ENCODE peak calls at places on chromosomes 3 and 15, in ten cellular contexts. One of them, this sample, is unnamed.

GRCh38 chr15:31554261-31554660 is 227.6 kb downstream of the KLF13 start:
- DNase-seq in adrenal gland: peak; percentile 45
- DNase-seq in ovary: peak; percentile 51
- DNase-seq in cardiac fibroblast: peak; percentile 91
- DNase-seq in stomach: no peak
- DNase-seq in kidney: peak; percentile 81
- DNase-seq in H7: no peak
- DNase-seq in BJ: peak; percentile 34
- DNase-seq in keratinocyte: peak; percentile 30
- DNase-seq in Peyer's patch: no peak
- DNase-seq in this sample: peak; percentile 69

GRCh38 chr3:106397004-106397403 is 528.2 kb upstream of the CBLB start:
- DNase-seq in adrenal gland: no peak
- DNase-seq in ovary: no peak
- DNase-seq in cardiac fibroblast: no peak
- DNase-seq in stomach: no peak
- DNase-seq in kidney: no peak
- DNase-seq in H7: peak; percentile 3
- DNase-seq in BJ: no peak
- DNase-seq in keratinocyte: no peak
- DNase-seq in Peyer's patch: no peak
- DNase-seq in this sample: no peak

GRCh38 chr15:66774001-66774814 is 72.2 kb downstream of the SMAD6 start:
- DNase-seq in adrenal gland: peak; percentile 82
- DNase-seq in ovary: peak; percentile 91
- DNase-seq in cardiac fibroblast: peak; percentile 77
- DNase-seq in stomach: peak; percentile 92
- DNase-seq in kidney: peak; percentile 95
- DNase-seq in H7: peak; percentile 97
- DNase-seq in BJ: no peak
- DNase-seq in keratinocyte: peak; percentile 25
- DNase-seq in Peyer's patch: peak; percentile 44
- DNase-seq in this sample: peak; percentile 91

GRCh38 chr3:99931059-99931458 is 113.4 kb downstream of the CMSS1 start:
- DNase-seq in adrenal gland: no peak
- DNase-seq in ovary: no peak
- DNase-seq in cardiac fibroblast: no peak
- DNase-seq in stomach: no peak
- DNase-seq in kidney: no peak
- DNase-seq in H7: no peak
- DNase-seq in BJ: no peak
- DNase-seq in keratinocyte: no peak
- DNase-seq in Peyer's patch: no peak
- DNase-seq in this sample: no peak

GRCh38 chr3:128701342-128702212 is 24.4 kb upstream of the RAB7A start:
- DNase-seq in adrenal gland: no peak
- DNase-seq in ovary: no peak
- DNase-seq in cardiac fibroblast: no peak
- DNase-seq in stomach: no peak
- DNase-seq in kidney: no peak
- DNase-seq in H7: peak; percentile 27
- DNase-seq in BJ: no peak
- DNase-seq in keratinocyte: no peak
- DNase-seq in Peyer's patch: no peak
- DNase-seq in this sample: no peak

GRCh38 chr15:28943146-28943545 is 57.4 kb downstream of the APBA2 start:
- DNase-seq in adrenal gland: no peak
- DNase-seq in ovary: no peak
- DNase-seq in cardiac fibroblast: no peak
- DNase-seq in stomach: peak; percentile 7
- DNase-seq in kidney: no peak
- DNase-seq in H7: no peak
- DNase-seq in BJ: no peak
- DNase-seq in keratinocyte: no peak
- DNase-seq in Peyer's patch: no peak
- DNase-seq in this sample: no peak

GRCh38 chr3:141231923-141232861 is 567 bp downstream of the PXYLP1 start:
- DNase-seq in adrenal gland: no peak
- DNase-seq in ovary: peak; percentile 46
- DNase-seq in cardiac fibroblast: no peak
- DNase-seq in stomach: peak; percentile 66
- DNase-seq in kidney: peak; percentile 88
- DNase-seq in H7: peak; percentile 83
- DNase-seq in BJ: no peak
- DNase-seq in keratinocyte: no peak
- DNase-seq in Peyer's patch: peak; percentile 31
- DNase-seq in this sample: peak; percentile 65

GRCh38 chr15:96428742-96429141 is 98.2 kb downstream of the NR2F2 start:
- DNase-seq in adrenal gland: peak; percentile 85
- DNase-seq in ovary: no peak
- DNase-seq in cardiac fibroblast: peak; percentile 92
- DNase-seq in stomach: no peak
- DNase-seq in kidney: peak; percentile 73
- DNase-seq in H7: no peak
- DNase-seq in BJ: peak; percentile 89
- DNase-seq in keratinocyte: no peak
- DNase-seq in Peyer's patch: no peak
- DNase-seq in this sample: peak; percentile 26

GRCh38 chr15:29838352-29839010 is 16.2 kb upstream of the TJP1 start:
- DNase-seq in adrenal gland: no peak
- DNase-seq in ovary: no peak
- DNase-seq in cardiac fibroblast: no peak
- DNase-seq in stomach: no peak
- DNase-seq in kidney: no peak
- DNase-seq in H7: no peak
- DNase-seq in BJ: no peak
- DNase-seq in keratinocyte: no peak
- DNase-seq in Peyer's patch: no peak
- DNase-seq in this sample: no peak

GRCh38 chr3:190892328-190893011 is 30.0 kb upstream of the GMNC start:
- DNase-seq in adrenal gland: no peak
- DNase-seq in ovary: no peak
- DNase-seq in cardiac fibroblast: no peak
- DNase-seq in stomach: no peak
- DNase-seq in kidney: no peak
- DNase-seq in H7: peak; percentile 23
- DNase-seq in BJ: no peak
- DNase-seq in keratinocyte: no peak
- DNase-seq in Peyer's patch: no peak
- DNase-seq in this sample: no peak

GRCh38 chr3:190883141-190883540 is 20.6 kb upstream of the GMNC start:
- DNase-seq in adrenal gland: no peak
- DNase-seq in ovary: no peak
- DNase-seq in cardiac fibroblast: no peak
- DNase-seq in stomach: no peak
- DNase-seq in kidney: no peak
- DNase-seq in H7: no peak
- DNase-seq in BJ: no peak
- DNase-seq in keratinocyte: no peak
- DNase-seq in Peyer's patch: no peak
- DNase-seq in this sample: no peak

GRCh38 chr3:190883973-190884832 is 21.7 kb upstream of the GMNC start:
- DNase-seq in adrenal gland: peak; percentile 42
- DNase-seq in ovary: peak; percentile 48
- DNase-seq in cardiac fibroblast: peak; percentile 74
- DNase-seq in stomach: peak; percentile 36
- DNase-seq in kidney: no peak
- DNase-seq in H7: peak; percentile 28
- DNase-seq in BJ: no peak
- DNase-seq in keratinocyte: no peak
- DNase-seq in Peyer's patch: no peak
- DNase-seq in this sample: no peak

DNA sequence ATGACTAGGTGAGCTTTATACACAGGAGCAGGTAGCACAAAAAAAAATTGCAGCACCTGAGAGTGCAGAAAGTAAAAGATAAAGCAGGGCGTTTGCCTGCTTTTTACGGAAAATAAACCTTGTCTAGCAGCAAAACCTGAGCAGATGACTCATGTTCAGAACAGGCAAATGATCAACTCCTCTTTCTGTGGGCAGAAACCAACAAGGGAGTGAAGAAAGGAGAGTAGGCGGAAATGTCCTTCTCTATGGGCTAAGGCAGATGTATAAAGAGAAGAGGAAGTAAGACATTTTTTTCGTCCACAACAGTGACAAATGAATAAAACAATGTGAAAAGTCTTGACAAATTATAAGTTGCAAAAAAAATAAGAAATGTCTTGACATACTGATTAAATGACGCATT is 24.5 kb upstream of the GMNC start:
- DNase-seq in adrenal gland: no peak
- DNase-seq in ovary: no peak
- DNase-seq in cardiac fibroblast: no peak
- DNase-seq in stomach: no peak
- DNase-seq in kidney: no peak
- DNase-seq in H7: no peak
- DNase-seq in BJ: no peak
- DNase-seq in keratinocyte: no peak
- DNase-seq in Peyer's patch: no peak
- DNase-seq in this sample: no peak
- H3K4me3 ChIP-seq in adrenal gland: no peak overlapping the region
- H3K4me3 ChIP-seq in ovary: no peak overlapping the region
- H3K4me3 ChIP-seq in cardiac fibroblast: no peak overlapping the region
- H3K4me3 ChIP-seq in stomach: no peak overlapping the region
- H3K4me3 ChIP-seq in kidney: no peak overlapping the region
- H3K4me3 ChIP-seq in H7: no peak overlapping the region
- H3K4me3 ChIP-seq in BJ: no peak overlapping the region
- H3K4me3 ChIP-seq in keratinocyte: peak overlapping the region; percentile 14
- H3K4me3 ChIP-seq in Peyer's patch: no peak overlapping the region
- H3K4me3 ChIP-seq in this sample: no peak overlapping the region

GRCh38 chr3:184715943-184716651 is 4.2 kb upstream of the MAGEF1 start:
- DNase-seq in adrenal gland: no peak
- DNase-seq in ovary: no peak
- DNase-seq in cardiac fibroblast: peak; percentile 56
- DNase-seq in stomach: no peak
- DNase-seq in kidney: no peak
- DNase-seq in H7: no peak
- DNase-seq in BJ: no peak
- DNase-seq in keratinocyte: no peak
- DNase-seq in Peyer's patch: no peak
- DNase-seq in this sample: no peak
- H3K4me3 ChIP-seq in adrenal gland: no peak overlapping the region
- H3K4me3 ChIP-seq in ovary: no peak overlapping the region
- H3K4me3 ChIP-seq in cardiac fibroblast: no peak overlapping the region
- H3K4me3 ChIP-seq in stomach: no peak overlapping the region
- H3K4me3 ChIP-seq in kidney: no peak overlapping the region
- H3K4me3 ChIP-seq in H7: no peak overlapping the region
- H3K4me3 ChIP-seq in BJ: no peak overlapping the region
- H3K4me3 ChIP-seq in keratinocyte: no peak overlapping the region
- H3K4me3 ChIP-seq in Peyer's patch: no peak overlapping the region
- H3K4me3 ChIP-seq in this sample: no peak overlapping the region

DNA sequence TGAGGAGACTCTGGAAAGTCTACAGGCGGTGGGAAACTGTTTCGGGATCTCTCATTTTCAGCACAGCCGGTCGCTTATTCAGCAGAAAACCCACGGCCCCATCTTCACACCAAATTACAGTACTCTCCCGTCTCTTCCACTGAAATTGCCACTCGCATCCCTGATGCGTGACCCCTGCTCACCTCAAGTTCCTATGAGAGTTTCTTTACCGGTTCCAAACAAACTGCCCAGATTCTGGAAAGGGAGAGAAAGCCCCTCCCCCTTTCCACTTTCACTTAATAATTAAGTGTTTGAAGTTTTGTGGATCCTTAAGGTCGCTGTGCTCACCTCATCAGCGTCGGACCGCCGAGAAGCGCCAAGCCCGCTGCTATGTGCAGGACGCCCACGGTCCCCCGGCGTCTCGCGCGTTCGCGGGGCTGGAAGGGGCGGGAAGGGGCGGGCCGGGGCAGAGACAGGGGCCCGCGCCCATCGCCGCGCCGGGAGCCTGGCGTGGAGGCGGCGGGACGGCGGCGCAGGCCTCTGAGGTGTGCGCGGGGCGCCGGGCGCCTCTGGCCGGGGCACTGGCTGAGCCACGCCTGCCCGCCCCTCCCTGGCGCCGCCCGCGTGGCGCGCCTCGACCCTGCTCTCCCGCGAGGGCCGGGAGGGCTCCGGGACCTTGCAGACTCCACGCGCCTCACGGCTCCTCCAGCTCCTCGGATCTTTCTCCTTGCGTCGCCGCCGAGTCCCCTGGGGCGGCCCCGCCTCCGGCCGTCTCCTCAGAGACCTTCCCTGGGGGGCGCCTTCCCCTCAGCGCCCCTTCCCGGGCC is at the start of gene GPR156:
- DNase-seq in adrenal gland: no peak
- DNase-seq in ovary: no peak
- DNase-seq in cardiac fibroblast: peak; percentile 22
- DNase-seq in stomach: no peak
- DNase-seq in kidney: no peak
- DNase-seq in H7: peak; percentile 88
- DNase-seq in BJ: no peak
- DNase-seq in keratinocyte: no peak
- DNase-seq in Peyer's patch: no peak
- DNase-seq in this sample: peak; percentile 21
- H3K4me3 ChIP-seq in adrenal gland: peak within 1 kb of the TSS; percentile 88
- H3K4me3 ChIP-seq in ovary: peak within 1 kb of the TSS; percentile 56
- H3K4me3 ChIP-seq in cardiac fibroblast: peak within 1 kb of the TSS; percentile 50
- H3K4me3 ChIP-seq in stomach: peak within 1 kb of the TSS; percentile 54
- H3K4me3 ChIP-seq in kidney: peak within 1 kb of the TSS; percentile 73
- H3K4me3 ChIP-seq in H7: peak within 1 kb of the TSS; percentile 47
- H3K4me3 ChIP-seq in BJ: peak within 1 kb of the TSS; percentile 49
- H3K4me3 ChIP-seq in keratinocyte: peak within 1 kb of the TSS; percentile 59
- H3K4me3 ChIP-seq in Peyer's patch: peak within 1 kb of the TSS; percentile 28
- H3K4me3 ChIP-seq in this sample: peak within 1 kb of the TSS; percentile 59

DNA sequence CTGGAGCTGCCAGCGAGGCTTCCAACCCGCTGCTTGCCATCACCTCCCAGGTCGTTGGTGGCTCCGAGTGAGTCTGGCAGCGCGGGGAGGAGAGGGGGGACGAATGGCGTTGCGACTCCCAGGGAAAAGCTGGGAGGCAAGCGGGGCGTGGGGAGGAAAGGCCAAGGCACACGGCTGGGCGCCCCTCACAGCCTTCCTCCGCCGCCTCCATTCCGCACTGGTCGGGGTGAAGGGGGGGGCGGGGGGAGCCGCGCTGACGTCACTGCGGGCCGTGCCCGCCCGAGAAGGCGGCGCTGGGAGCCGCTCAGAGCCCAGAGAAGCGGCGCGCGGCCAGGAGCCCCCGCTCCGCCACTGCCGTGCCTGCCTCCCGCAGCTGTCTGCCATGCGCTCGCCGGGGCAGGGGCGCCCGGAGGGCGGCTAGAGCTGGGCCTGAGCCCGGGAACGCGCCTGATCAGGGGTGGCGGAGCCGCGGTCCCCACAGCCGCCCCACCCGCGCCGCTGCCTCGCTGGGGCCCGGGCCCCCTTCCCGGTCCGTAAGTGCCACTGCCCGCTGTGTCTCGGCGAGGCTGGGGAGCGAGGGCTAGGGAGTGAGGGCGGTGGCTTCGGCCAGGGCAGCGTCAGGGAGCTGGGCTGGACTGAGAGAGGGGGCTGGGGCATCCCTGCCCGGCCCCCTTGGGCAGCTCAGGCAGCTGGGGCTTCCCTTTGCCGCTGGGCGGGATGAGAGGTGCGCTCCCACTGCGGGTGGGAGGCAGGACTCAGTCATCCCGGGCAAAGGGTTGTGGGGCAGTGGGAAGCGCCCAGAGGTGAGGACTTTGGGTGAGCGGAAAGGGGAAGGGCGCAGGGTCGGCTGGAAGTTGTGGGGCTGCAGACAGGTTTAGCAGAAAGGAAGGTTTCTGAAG is 27.8 kb upstream of the POLG start:
- DNase-seq in adrenal gland: no peak
- DNase-seq in ovary: no peak
- DNase-seq in cardiac fibroblast: no peak
- DNase-seq in stomach: no peak
- DNase-seq in kidney: peak; percentile 66
- DNase-seq in H7: peak; percentile 75
- DNase-seq in BJ: no peak
- DNase-seq in keratinocyte: no peak
- DNase-seq in Peyer's patch: no peak
- DNase-seq in this sample: no peak
- H3K4me3 ChIP-seq in adrenal gland: no peak overlapping the region
- H3K4me3 ChIP-seq in ovary: no peak overlapping the region
- H3K4me3 ChIP-seq in cardiac fibroblast: no peak overlapping the region
- H3K4me3 ChIP-seq in stomach: no peak overlapping the region
- H3K4me3 ChIP-seq in kidney: no peak overlapping the region
- H3K4me3 ChIP-seq in H7: no peak overlapping the region
- H3K4me3 ChIP-seq in BJ: no peak overlapping the region
- H3K4me3 ChIP-seq in keratinocyte: no peak overlapping the region
- H3K4me3 ChIP-seq in Peyer's patch: no peak overlapping the region
- H3K4me3 ChIP-seq in this sample: no peak overlapping the region